ENCODE peak calls at places on chromosome 14, in ten cellular contexts. N, O, B, J, H, Z, T, E, V and L are unnamed samples.

GRCh38 chr14:25150934-25151790 is 101.2 kb upstream of the STXBP6 start:
- DNase-seq in O (peak), T (no peak), J (no peak), N (no peak), B (peak), H (peak), E (no peak), Z (no peak), V (peak), L (no peak)

GRCh38 chr14:88852632-88853031 is 28.2 kb downstream of the TTC8 start:
- DNase-seq in O (no peak), E (no peak), T (no peak), J (no peak), Z (no peak), V (no peak), N (no peak), B (no peak), H (no peak), L (no peak)

GRCh38 chr14:26596722-26597030 is 1.2 kb downstream of the NOVA1 start:
- DNase-seq in V (peak), J (no peak), H (peak), Z (peak), N (no peak), B (peak), E (no peak), T (no peak), O (no peak), L (no peak)

GRCh38 chr14:84453541-84453940 is 1076.4 kb upstream of the FLRT2 start:
- DNase-seq in N (no peak), V (no peak), T (no peak), E (no peak), H (peak), J (no peak), B (peak), O (no peak), Z (no peak), L (no peak)

GRCh38 chr14:65637780-65638179 is 225.2 kb downstream of the FUT8 start:
- DNase-seq in E (no peak), B (peak), O (no peak), H (peak), T (no peak), Z (no peak), N (no peak), J (no peak), V (no peak), L (peak)

GRCh38 chr14:104309657-104310369 is 171.4 kb downstream of the KIF26A start:
- DNase-seq in T (no peak), Z (no peak), H (no peak), N (no peak), B (no peak), E (no peak), J (peak), O (no peak), V (no peak), L (no peak)

GRCh38 chr14:105388110-105388951 is 10.0 kb upstream of the TEX22 start:
- DNase-seq in T (no peak), H (no peak), N (no peak), J (peak), Z (no peak), O (no peak), E (no peak), B (no peak), V (no peak), L (no peak)

GRCh38 chr14:75132374-75133086 is 5.7 kb upstream of the NEK9 start:
- DNase-seq in V (peak), N (peak), O (peak), J (no peak), H (peak), Z (peak), E (peak), B (peak), T (no peak), L (no peak)

GRCh38 chr14:63155511-63156189 is 48.6 kb upstream of the RHOJ start:
- DNase-seq in H (peak), Z (no peak), E (no peak), N (no peak), B (no peak), O (no peak), T (no peak), V (no peak), J (no peak), L (no peak)

GRCh38 chr14:85517113-85517688 is 12.7 kb upstream of the FLRT2 start:
- DNase-seq in J (no peak), T (no peak), N (no peak), Z (no peak), E (no peak), H (no peak), V (no peak), B (no peak), O (no peak), L (no peak)

GRCh38 chr14:102182190-102182589 is 42.5 kb downstream of the WDR20 start:
- DNase-seq in B (peak), T (no peak), E (no peak), N (no peak), H (peak), J (no peak), O (no peak), Z (no peak), V (no peak), L (no peak)

GRCh38 chr14:90518075-90518940 is 121.5 kb downstream of the CALM1 start:
- DNase-seq in O (no peak), H (no peak), J (no peak), B (no peak), T (no peak), V (no peak), Z (no peak), E (no peak), N (no peak), L (no peak)

GRCh38 chr14:91985008-91985407 is 37.5 kb upstream of the FBLN5 start:
- DNase-seq in O (no peak), T (no peak), E (no peak), B (peak), Z (no peak), J (no peak), V (no peak), H (peak), N (no peak), L (peak)
- H3K4me3 ChIP-seq in O (no peak), T (peak), E (no peak), B (no peak), Z (no peak), J (no peak), V (no peak), H (no peak), N (no peak), L (no peak)

GRCh38 chr14:23286904-23287479 is 1.1 kb upstream of the HOMEZ start:
- DNase-seq in Z (no peak), V (no peak), O (no peak), H (peak), E (no peak), J (no peak), T (no peak), N (no peak), B (peak), L (no peak)
- H3K4me3 ChIP-seq in Z (peak), V (peak), O (peak), H (peak), E (peak), J (peak), T (peak), N (no peak), B (peak), L (peak)

GRCh38 chr14:100307215-100308111 is 1.2 kb upstream of the SLC25A29 start:
- DNase-seq in B (no peak), Z (peak), N (no peak), E (no peak), J (no peak), O (no peak), V (peak), T (no peak), H (peak), L (no peak)
- H3K4me3 ChIP-seq in B (peak), Z (peak), N (peak), E (peak), J (peak), O (peak), V (peak), T (peak), H (peak), L (peak)

GRCh38 chr14:56796259-56796658 is 14.0 kb downstream of the OTX2 start:
- DNase-seq in J (no peak), V (no peak), Z (peak), N (no peak), H (no peak), B (no peak), E (no peak), O (no peak), T (no peak), L (no peak)
- H3K4me3 ChIP-seq in J (no peak), V (no peak), Z (no peak), N (no peak), H (no peak), B (no peak), E (no peak), O (no peak), T (no peak), L (no peak)

DNA sequence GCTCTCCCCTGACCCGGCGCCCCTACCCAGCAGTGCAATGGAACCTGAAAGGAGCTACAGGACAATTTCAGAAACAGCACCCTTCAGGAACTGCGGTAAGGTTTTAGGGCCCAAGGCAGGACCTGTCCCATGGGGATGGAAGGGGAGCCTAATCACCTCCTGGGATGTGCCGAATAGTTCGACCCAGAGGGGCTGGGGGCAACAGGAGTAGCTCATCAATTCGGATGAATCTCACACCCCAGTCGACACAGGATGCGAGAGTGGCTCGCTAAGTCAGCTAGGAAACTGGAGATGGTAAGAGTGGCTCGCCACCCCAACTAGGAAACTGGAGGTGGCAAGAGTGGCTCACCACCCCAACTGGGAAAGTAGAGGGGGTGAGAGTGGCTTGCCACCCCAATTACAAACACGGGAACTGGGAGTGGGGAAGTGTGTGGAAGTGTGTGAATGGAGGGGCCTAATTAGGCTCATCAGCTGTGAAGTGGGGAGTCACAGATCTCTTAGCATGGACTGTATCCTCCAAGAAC is 57.1 kb downstream of the DHRS2 start:
- DNase-seq in B (no peak), O (no peak), E (no peak), J (no peak), V (no peak), Z (no peak), H (no peak), N (no peak), T (no peak), L (no peak)
- H3K4me3 ChIP-seq in B (no peak), O (no peak), E (no peak), J (no peak), V (no peak), Z (no peak), H (no peak), N (no peak), T (no peak), L (no peak)

DNA sequence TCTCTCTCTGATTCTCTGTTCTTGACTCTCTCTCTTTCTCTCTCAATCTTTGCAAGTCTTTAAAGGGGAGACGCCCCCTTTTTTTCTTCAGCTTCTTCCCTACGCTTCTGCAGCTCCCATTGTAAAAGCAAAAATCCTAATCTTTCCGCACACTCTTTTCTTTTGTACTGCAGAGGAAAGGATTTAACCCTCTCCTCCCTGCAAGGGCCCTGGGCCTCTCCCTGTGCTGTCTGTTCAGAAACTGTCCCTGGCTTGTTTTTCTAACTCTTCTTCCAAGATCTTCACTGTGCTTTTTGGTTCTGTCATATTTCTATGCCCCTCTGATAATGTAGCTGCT is 10.9 kb upstream of the SALL2 start:
- DNase-seq in H (no peak), J (no peak), N (no peak), E (peak), V (no peak), Z (no peak), B (no peak), O (peak), T (no peak), L (no peak)
- H3K4me3 ChIP-seq in H (no peak), J (no peak), N (no peak), E (peak), V (peak), Z (peak), B (no peak), O (peak), T (peak), L (no peak)

GRCh38 chr14:97413991-97414717 is 617.0 kb downstream of the VRK1 start:
- DNase-seq in H (no peak), N (no peak), B (no peak), O (no peak), Z (peak), T (no peak), E (no peak), J (no peak), V (no peak), L (no peak)

GRCh38 chr14:97414718-97415098 is 617.5 kb downstream of the VRK1 start:
- DNase-seq in H (no peak), E (no peak), N (no peak), Z (peak), V (no peak), J (no peak), T (no peak), O (no peak), B (no peak), L (no peak)

GRCh38 chr14:97410667-97411286 is 613.6 kb downstream of the VRK1 start:
- DNase-seq in E (no peak), V (no peak), J (no peak), Z (no peak), N (no peak), B (no peak), O (no peak), H (no peak), T (no peak), L (no peak)

GRCh38 chr14:97411938-97412612 is 614.9 kb downstream of the VRK1 start:
- DNase-seq in J (no peak), H (no peak), T (no peak), O (no peak), E (peak), B (no peak), Z (peak), V (no peak), N (no peak), L (no peak)

DNA sequence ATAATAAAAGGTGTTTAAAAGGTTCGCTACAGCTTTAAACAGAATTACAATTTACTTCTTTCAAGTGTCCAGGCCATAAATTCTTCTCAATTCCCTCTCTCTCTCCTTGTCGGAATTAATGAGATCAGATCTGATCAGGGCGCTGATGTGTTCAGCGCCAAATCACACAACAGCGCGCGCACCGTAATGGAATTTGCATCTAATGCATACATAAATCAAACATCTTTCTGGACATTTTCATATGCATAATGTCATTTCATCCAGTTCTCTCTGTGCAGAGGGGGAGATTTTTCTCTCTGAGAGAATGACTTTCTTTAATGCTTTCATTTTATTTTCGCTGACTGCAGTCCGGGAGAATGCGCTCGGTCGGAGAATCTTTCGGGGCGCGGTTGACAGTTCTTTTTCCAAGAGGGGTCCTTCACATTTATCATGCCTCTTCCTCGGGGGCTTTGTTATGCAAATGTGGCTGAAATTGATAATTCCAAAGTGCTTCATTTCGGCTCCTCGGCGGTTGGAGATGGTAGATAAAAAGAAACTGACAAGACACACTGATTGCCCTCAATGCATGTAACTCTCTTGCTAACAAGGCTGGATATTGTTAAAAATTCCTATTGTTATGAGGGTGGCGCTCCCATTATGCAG is 615.9 kb downstream of the VRK1 start:
- DNase-seq in T (no peak), O (no peak), Z (peak), H (no peak), J (no peak), N (no peak), E (no peak), B (no peak), V (no peak), L (no peak)
- H3K4me3 ChIP-seq in T (no peak), O (no peak), Z (peak), H (no peak), J (no peak), N (no peak), E (no peak), B (no peak), V (no peak), L (peak)

GRCh38 chr14:71497645-71498086 is 434.6 kb upstream of the RGS6 start:
- DNase-seq in O (no peak), T (no peak), N (no peak), V (no peak), B (peak), Z (no peak), J (no peak), E (no peak), H (peak), L (no peak)
- H3K4me3 ChIP-seq in O (no peak), T (no peak), N (no peak), V (no peak), B (no peak), Z (no peak), J (no peak), E (no peak), H (no peak), L (no peak)

GRCh38 chr14:95510804-95511203 is 5.6 kb downstream of the SYNE3 start:
- DNase-seq in T (peak), H (no peak), E (no peak), B (no peak), J (peak), V (no peak), Z (no peak), O (no peak), N (no peak), L (no peak)

GRCh38 chr14:95515080-95515489 is 1.4 kb downstream of the SYNE3 start:
- DNase-seq in H (no peak), T (peak), Z (peak), J (peak), N (no peak), O (no peak), B (no peak), E (no peak), V (no peak), L (no peak)

GRCh38 chr14:95511687-95512086 is 4.8 kb downstream of the SYNE3 start:
- DNase-seq in Z (no peak), B (no peak), N (no peak), O (no peak), T (peak), J (peak), H (no peak), V (no peak), E (no peak), L (no peak)

GRCh38 chr14:95514131-95515079 is 2.0 kb downstream of the SYNE3 start:
- DNase-seq in O (no peak), N (no peak), B (no peak), T (peak), J (peak), V (no peak), Z (peak), E (no peak), H (no peak), L (no peak)

DNA sequence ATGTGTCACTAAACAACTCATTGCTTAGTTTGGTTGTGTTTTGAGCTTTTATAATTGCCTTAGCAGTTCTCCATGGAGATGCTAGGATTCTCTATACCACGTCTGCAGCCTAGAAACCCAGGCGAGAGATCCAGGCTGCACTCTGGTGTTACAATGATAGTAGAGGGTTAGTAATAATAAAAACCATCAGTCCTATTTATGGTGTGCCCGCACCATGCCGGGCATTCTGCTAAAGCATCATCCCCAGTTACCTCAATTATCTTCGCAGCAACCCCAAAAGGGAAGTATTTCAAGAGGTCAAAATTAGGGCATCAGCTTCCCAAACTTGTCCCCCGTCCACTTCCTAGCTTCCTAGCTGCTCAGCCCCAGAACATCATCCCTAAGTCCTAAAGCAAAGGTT is 3.2 kb downstream of the SYNE3 start:
- DNase-seq in O (no peak), E (no peak), V (no peak), J (no peak), N (no peak), Z (no peak), H (no peak), B (no peak), T (peak), L (no peak)
- H3K4me3 ChIP-seq in O (no peak), E (no peak), V (no peak), J (no peak), N (no peak), Z (no peak), H (no peak), B (no peak), T (no peak), L (no peak)